ENCODE peak calls at places on chromosome 3, in eight cellular contexts. Y is transverse colon, X is uterus, O is testis, N is body of pancreas, T is H54, D is gastrocnemius medialis, W is ovary. E is an unnamed sample.

GRCh38 chr3:15010664-15011063 is 54.5 kb downstream of the MRPS25 start:
- DNase-seq in Y (no peak), X (no peak), O (no peak), N (no peak), T (no peak), D (no peak), W (no peak), E (no peak)

GRCh38 chr3:85801955-85802354 is 843.2 kb downstream of the CADM2 start:
- DNase-seq in Y (no peak), X (no peak), O (no peak), N (no peak), T (no peak), D (no peak), W (no peak), E (no peak)

GRCh38 chr3:21859124-21859781 is 108.2 kb upstream of the ZNF385D start:
- DNase-seq in Y (no peak), X (no peak), O (no peak), N (no peak), T (no peak), D (no peak), W (no peak), E (no peak)

GRCh38 chr3:174581551-174581950 is 277.6 kb upstream of the NAALADL2 start:
- DNase-seq in Y (no peak), X (no peak), O (no peak), N (no peak), T (no peak), D (no peak), W (no peak), E (no peak)

GRCh38 chr3:73516656-73517055 is 108.1 kb downstream of the PDZRN3 start:
- DNase-seq in Y (peak; percentile 70), X (peak; percentile 83), O (peak; percentile 59), N (peak; percentile 66), T (no peak), D (peak; percentile 62), W (no peak), E (peak; percentile 75)

GRCh38 chr3:192817053-192817452 is 89.7 kb upstream of the FGF12 start:
- DNase-seq in Y (no peak), X (no peak), O (no peak), N (no peak), T (no peak), D (no peak), W (no peak), E (no peak)

GRCh38 chr3:197224034-197224444 is 74.4 kb downstream of the DLG1 start:
- DNase-seq in Y (no peak), X (no peak), O (no peak), N (no peak), T (peak; percentile 28), D (no peak), W (no peak), E (no peak)

GRCh38 chr3:69749461-69749860 is 10.2 kb downstream of the MITF start:
- DNase-seq in Y (no peak), X (no peak), O (no peak), N (no peak), T (no peak), D (no peak), W (no peak), E (no peak)

GRCh38 chr3:46714728-46715506 is 2.8 kb downstream of the PRSS50 start:
- DNase-seq in Y (no peak), X (no peak), O (peak; percentile 2), N (no peak), T (no peak), D (no peak), W (no peak), E (no peak)

GRCh38 chr3:4587061-4587837 is 94.1 kb downstream of the ITPR1 start:
- DNase-seq in Y (no peak), X (no peak), O (no peak), N (no peak), T (no peak), D (no peak), W (no peak), E (no peak)

DNA sequence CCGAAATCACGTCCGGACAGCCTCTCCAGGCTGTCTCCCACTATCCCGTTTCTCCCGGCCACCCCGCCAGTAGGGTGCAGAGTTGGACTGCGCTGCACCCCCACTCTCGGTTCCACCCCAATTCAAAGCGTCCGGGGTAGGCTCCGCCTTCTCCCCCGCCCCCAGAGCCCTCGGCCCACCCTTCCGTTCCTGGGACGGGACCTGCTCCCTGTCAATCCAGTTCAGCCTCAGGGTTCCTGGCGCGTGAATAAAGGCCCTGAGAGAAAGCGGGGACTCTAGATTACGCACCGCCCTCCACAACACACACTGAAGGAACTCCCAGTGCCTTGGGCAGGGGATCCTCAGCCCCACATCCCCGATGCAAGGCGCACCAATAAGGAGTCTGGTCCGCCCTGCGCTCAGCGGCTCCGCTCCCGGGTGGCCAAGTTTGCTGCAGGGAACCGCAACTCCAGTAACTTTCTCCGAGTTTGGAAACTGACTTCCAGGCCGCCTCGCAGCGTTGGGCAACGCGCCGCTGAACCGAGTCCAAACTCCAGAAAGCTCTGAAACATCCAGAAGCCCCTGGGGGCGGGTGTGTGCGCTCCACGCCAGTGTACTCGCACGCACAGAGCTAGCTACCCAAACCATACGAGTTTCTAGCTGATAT is 1.9 kb downstream of the ADAMTS9 start:
- DNase-seq in Y (peak; percentile 89), X (peak; percentile 97), O (peak; percentile 87), N (peak; percentile 81), T (no peak), D (peak; percentile 92), W (peak; percentile 97), E (peak; percentile 95)
- TF ChIP-seq POLR2A in Y (peak; percentile 78), X (peak; percentile 83), O (peak; percentile 3), N (peak; percentile 57), T (no peak), D (peak; percentile 91), W (peak; percentile 88), E (peak; percentile 84)

GRCh38 chr3:184333700-184334099 is 3.7 kb upstream of the FAM131A start:
- DNase-seq in Y (no peak), X (no peak), O (no peak), N (no peak), T (no peak), D (no peak), W (no peak), E (no peak)

GRCh38 chr3:184335291-184335660 is 2.1 kb upstream of the FAM131A start:
- DNase-seq in Y (no peak), X (no peak), O (no peak), N (no peak), T (no peak), D (no peak), W (no peak), E (no peak)

GRCh38 chr3:184335661-184336483 is 1.5 kb upstream of the FAM131A start:
- DNase-seq in Y (peak; percentile 92), X (peak; percentile 84), O (peak; percentile 94), N (peak; percentile 84), T (peak; percentile 80), D (peak; percentile 69), W (peak; percentile 96), E (peak; percentile 93)

GRCh38 chr3:184333190-184333589 is 4.2 kb upstream of the FAM131A start:
- DNase-seq in Y (no peak), X (no peak), O (no peak), N (no peak), T (no peak), D (no peak), W (no peak), E (peak; percentile 12)

DNA sequence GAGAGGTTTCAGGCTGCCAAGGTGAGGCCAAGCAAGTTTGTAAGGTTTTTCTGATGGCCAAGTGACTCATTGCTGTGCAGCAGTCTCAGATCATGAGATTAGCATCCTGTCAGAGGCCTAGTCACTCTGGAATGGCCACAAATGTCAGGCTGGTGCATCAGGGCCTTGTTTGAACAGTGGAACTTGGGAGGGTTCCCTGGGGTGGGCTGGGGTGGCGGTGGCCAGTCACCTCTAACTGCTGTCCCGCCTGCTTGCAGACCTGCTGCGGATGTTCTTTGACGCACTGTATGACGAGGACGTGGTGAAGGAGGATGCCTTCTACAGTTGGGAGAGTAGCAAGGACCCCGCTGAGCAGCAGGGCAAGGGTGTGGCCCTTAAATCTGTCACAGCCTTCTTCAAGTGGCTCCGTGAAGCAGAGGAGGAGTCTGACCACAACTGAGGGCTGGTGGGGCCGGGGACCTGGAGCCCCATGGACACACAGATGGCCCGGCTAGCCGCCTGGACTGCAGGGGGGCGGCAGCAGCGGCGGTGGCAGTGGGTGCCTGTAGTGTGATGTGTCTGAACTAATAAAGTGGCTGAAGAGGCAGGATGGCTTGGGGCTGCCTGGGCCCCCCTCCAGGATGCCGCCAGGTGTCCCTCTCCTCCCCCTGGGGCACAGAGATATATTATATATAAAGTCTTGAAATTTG is 2.8 kb upstream of the FAM131A start:
- DNase-seq in Y (no peak), X (no peak), O (no peak), N (no peak), T (peak; percentile 84), D (no peak), W (no peak), E (no peak)
- TF ChIP-seq POLR2A in Y (no peak), X (no peak), O (no peak), N (no peak), T (no peak), D (no peak), W (no peak), E (no peak)

GRCh38 chr3:129432036-129432435 is 3.6 kb upstream of the EFCAB12 start:
- DNase-seq in Y (no peak), X (no peak), O (no peak), N (no peak), T (no peak), D (no peak), W (no peak), E (no peak)
- TF ChIP-seq POLR2A in Y (no peak), X (no peak), O (no peak), N (no peak), T (no peak), D (no peak), W (no peak), E (no peak)

GRCh38 chr3:118809696-118810498 is 224.7 kb downstream of the IGSF11 start:
- DNase-seq in Y (no peak), X (no peak), O (no peak), N (no peak), T (no peak), D (no peak), W (no peak), E (no peak)
- TF ChIP-seq POLR2A in Y (no peak), X (no peak), O (no peak), N (no peak), T (no peak), D (no peak), W (no peak), E (no peak)

GRCh38 chr3:25664066-25664809 is 469 bp downstream of the TOP2B start:
- DNase-seq in Y (peak; percentile 77), X (peak; percentile 67), O (peak; percentile 85), N (peak; percentile 61), T (peak; percentile 23), D (peak; percentile 38), W (peak; percentile 84), E (peak; percentile 83)
- TF ChIP-seq POLR2A in Y (no peak), X (no peak), O (no peak), N (no peak), T (peak; percentile 36), D (no peak), W (no peak), E (no peak)

E was measured in heart left ventricle.